ENCODE peak calls at places on chromosomes 13 and 19, in six cellular contexts. J, V, P, H, R and F are unnamed samples.

GRCh38 chr19:58154287-58154678 is 3.7 kb upstream of the ZNF329 start:
- DNase-seq in J (no peak), V (no peak), P (peak), H (no peak), R (no peak), F (no peak)

GRCh38 chr13:67094952-67095351 is 135.2 kb downstream of the PCDH9 start:
- DNase-seq in J (no peak), V (no peak), P (no peak), H (no peak), R (no peak), F (no peak)

GRCh38 chr19:4066176-4066606 is 508 bp downstream of the ZBTB7A start:
- DNase-seq in J (peak), V (peak), P (peak), H (peak), R (no peak), F (peak)

GRCh38 chr13:60583911-60584753 is 187.1 kb downstream of the TDRD3 start:
- DNase-seq in J (no peak), V (no peak), P (peak), H (no peak), R (peak), F (no peak)

GRCh38 chr19:4375164-4375619 is 25.2 kb downstream of the SH3GL1 start:
- DNase-seq in J (no peak), V (no peak), P (peak), H (no peak), R (no peak), F (no peak)

GRCh38 chr13:106088094-106088493 is 447.4 kb downstream of the EFNB2 start:
- DNase-seq in J (no peak), V (no peak), P (no peak), H (no peak), R (no peak), F (no peak)

GRCh38 chr19:6963937-6964336 is 57.3 kb downstream of the MBD3L2B start:
- DNase-seq in J (peak), V (no peak), P (peak), H (no peak), R (peak), F (no peak)

GRCh38 chr19:10565028-10565566 is 713 bp downstream of the KRI1 start:
- DNase-seq in J (peak), V (no peak), P (peak), H (no peak), R (peak), F (peak)

GRCh38 chr13:20514866-20515265 is 10.8 kb downstream of the CRYL1 start:
- DNase-seq in J (no peak), V (no peak), P (no peak), H (no peak), R (no peak), F (no peak)

GRCh38 chr13:48891586-48891985 is 84.1 kb upstream of the FNDC3A start:
- DNase-seq in J (no peak), V (no peak), P (no peak), H (no peak), R (peak), F (no peak)

GRCh38 chr19:5250127-5250659 is 90.4 kb downstream of the PTPRS start:
- DNase-seq in J (no peak), V (peak), P (no peak), H (no peak), R (no peak), F (no peak)

GRCh38 chr19:7645159-7645558 is 8.2 kb downstream of the STXBP2 start:
- DNase-seq in J (no peak), V (no peak), P (no peak), H (no peak), R (peak), F (no peak)

GRCh38 chr19:34436716-34437115 is 8.5 kb downstream of the UBA2 start:
- DNase-seq in J (no peak), V (no peak), P (no peak), H (no peak), R (no peak), F (no peak)

GRCh38 chr19:48461651-48461981 is 6.2 kb downstream of the KCNJ14 start:
- DNase-seq in J (no peak), V (no peak), P (no peak), H (no peak), R (no peak), F (no peak)

GRCh38 chr19:32219881-32220552 is 125.4 kb upstream of the ZNF507 start:
- DNase-seq in J (no peak), V (no peak), P (no peak), H (no peak), R (no peak), F (no peak)

GRCh38 chr13:36089130-36089529 is 42.1 kb downstream of the DCLK1 start:
- DNase-seq in J (no peak), V (no peak), P (no peak), H (no peak), R (no peak), F (no peak)

GRCh38 chr13:33235564-33235963 is 50.0 kb downstream of the STARD13 start:
- DNase-seq in J (no peak), V (no peak), P (no peak), H (no peak), R (no peak), F (no peak)

GRCh38 chr19:17406039-17406886 is 833 bp upstream of the BST2 start:
- DNase-seq in J (no peak), V (no peak), P (no peak), H (peak), R (peak), F (no peak)

GRCh38 chr19:50252111-50252886 is 48.9 kb downstream of the MYH14 start:
- DNase-seq in J (no peak), V (peak), P (peak), H (no peak), R (no peak), F (no peak)

GRCh38 chr13:32001769-32002168 is 29.8 kb upstream of the FRY start:
- DNase-seq in J (no peak), V (no peak), P (no peak), H (no peak), R (no peak), F (no peak)

GRCh38 chr19:45900661-45901431 is 1.6 kb downstream of the MYPOP start:
- DNase-seq in J (no peak), V (no peak), P (no peak), H (no peak), R (no peak), F (no peak)

GRCh38 chr19:7781157-7781556 is 18.1 kb downstream of the CLEC4M start:
- DNase-seq in J (no peak), V (no peak), P (no peak), H (no peak), R (no peak), F (no peak)